ENCODE peak calls at places on chromosomes 2 and 18, in eight cellular contexts. N, F, T, S, H, O, C and V are unnamed samples. For H3K4me1, the result is how much of the 10 kb centered on the place peaks cover.

GRCh38 chr2:179758636-179759035 is 102.8 kb downstream of the ZNF385B start:
- DNase-seq in O (no peak), C (no peak), N (no peak), H (no peak), S (no peak), F (no peak), T (no peak), V (no peak)

GRCh38 chr2:676647-677055 is 555 bp downstream of the TMEM18 start:
- DNase-seq in H (peak), T (peak), O (peak), C (peak), N (peak), F (peak), S (no peak), V (peak)

GRCh38 chr2:37776487-37776886 is 105.0 kb upstream of the CDC42EP3 start:
- DNase-seq in O (peak), T (peak), F (peak), C (peak), S (no peak), H (no peak), N (no peak), V (no peak)

GRCh38 chr18:23515911-23516546 is 12.7 kb downstream of the RMC1 start:
- DNase-seq in T (peak), C (peak), F (peak), H (peak), O (peak), S (peak), N (peak), V (peak)

GRCh38 chr2:209368924-209369323 is 54.9 kb upstream of the MAP2 start:
- DNase-seq in C (peak), S (no peak), F (peak), H (peak), N (peak), T (peak), O (no peak), V (peak)

GRCh38 chr18:48675330-48675761 is 136.5 kb downstream of the CTIF start:
- DNase-seq in O (peak), T (peak), S (peak), H (peak), N (peak), F (peak), C (peak), V (peak)

GRCh38 chr2:156452971-156453370 is 16.8 kb downstream of the GPD2 start:
- DNase-seq in T (no peak), S (no peak), H (no peak), N (no peak), C (no peak), O (no peak), F (peak), V (no peak)

GRCh38 chr2:205806126-205806905 is 124.0 kb downstream of the NRP2 start:
- DNase-seq in C (no peak), T (no peak), H (peak), O (no peak), S (no peak), N (no peak), F (no peak), V (peak)

GRCh38 chr18:63149200-63149587 is 170.4 kb downstream of the BCL2 start:
- DNase-seq in H (no peak), S (no peak), C (no peak), O (no peak), T (no peak), F (no peak), N (no peak), V (no peak)

GRCh38 chr2:120175000-120175581 is 48.1 kb downstream of the TMEM185B start:
- DNase-seq in T (peak), O (peak), H (no peak), N (no peak), C (peak), F (peak), S (peak), V (no peak)

GRCh38 chr18:6401687-6402086 is 13.0 kb downstream of the L3MBTL4 start:
- DNase-seq in H (no peak), O (no peak), F (no peak), T (no peak), S (no peak), N (no peak), C (no peak), V (no peak)

GRCh38 chr2:195687320-195688086 is 30.5 kb downstream of the SLC39A10 start:
- DNase-seq in O (no peak), C (no peak), H (no peak), F (no peak), S (no peak), N (no peak), T (no peak), V (no peak)

GRCh38 chr18:75635096-75635495 is 207.6 kb upstream of the SMIM21 start:
- DNase-seq in S (no peak), T (no peak), H (no peak), F (no peak), C (no peak), O (no peak), N (no peak), V (no peak)

GRCh38 chr2:19059076-19059475 is 299.3 kb downstream of the OSR1 start:
- DNase-seq in S (no peak), O (peak), C (no peak), H (no peak), T (peak), N (no peak), F (no peak), V (no peak)

GRCh38 chr2:118386636-118387302 is 298.5 kb downstream of the INSIG2 start:
- DNase-seq in T (peak), F (peak), C (no peak), S (no peak), H (no peak), O (no peak), N (no peak), V (no peak)

GRCh38 chr2:46477912-46478311 is 1.5 kb upstream of the TMEM247 start:
- DNase-seq in S (no peak), C (no peak), T (no peak), N (no peak), O (no peak), H (no peak), F (no peak), V (no peak)

GRCh38 chr18:398866-399637 is 101.4 kb downstream of the COLEC12 start:
- DNase-seq in C (no peak), F (no peak), S (no peak), N (no peak), H (no peak), O (no peak), T (no peak), V (no peak)

DNA sequence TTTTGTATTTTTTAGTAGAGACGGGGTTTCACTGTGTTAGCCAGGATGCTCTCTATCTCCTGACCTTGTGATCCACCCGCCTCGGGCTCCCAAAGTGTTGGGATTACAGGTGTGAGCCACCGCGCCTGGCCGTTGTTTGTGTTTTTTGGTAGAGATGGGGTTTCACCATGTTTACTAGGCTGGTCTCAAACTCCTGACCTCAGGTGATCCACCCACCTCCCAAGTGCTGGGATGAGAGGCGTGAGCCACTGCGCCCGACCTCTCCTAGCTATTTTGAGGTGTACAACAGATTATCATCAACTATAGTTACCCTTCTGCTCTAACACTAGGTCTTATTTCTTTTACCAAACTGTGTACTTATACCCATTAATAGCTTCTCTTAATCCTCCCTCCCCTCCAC is 28.9 kb upstream of the MRPL33 start:
- DNase-seq in O (no peak), H (no peak), F (no peak), N (no peak), S (no peak), C (no peak), T (no peak), V (no peak)
- H3K4me1 ChIP-seq in O (under half), H (under half), F (under half), N (under half), S (under half), C (under half), T (under half), V (under half)

DNA sequence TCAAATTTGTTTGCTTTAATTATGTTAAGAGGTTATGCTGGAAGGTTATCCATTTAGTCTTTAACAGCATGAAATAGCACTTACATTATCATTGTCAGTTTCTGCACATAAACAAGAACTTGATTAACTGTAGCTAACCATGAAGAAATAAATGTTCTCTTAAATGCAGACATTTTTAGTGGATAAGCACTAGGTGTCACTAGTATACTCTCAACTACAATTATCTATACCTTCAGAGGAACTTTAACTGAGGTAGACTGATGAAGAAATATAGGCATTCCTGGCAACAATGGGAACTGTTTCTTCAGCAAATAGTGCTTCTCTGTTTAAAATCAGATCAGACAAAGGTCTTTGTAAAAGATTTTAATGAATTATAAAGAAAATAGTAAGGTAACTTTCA is 178.8 kb upstream of the CHST9 start:
- DNase-seq in N (no peak), S (no peak), T (no peak), C (no peak), O (no peak), F (peak), H (no peak), V (no peak)
- H3K4me1 ChIP-seq in N (under half), S (under half), T (under half), C (under half), O (under half), F (under half), H (under half), V (under half)

GRCh38 chr2:98773907-98774306 is 43.0 kb upstream of the MGAT4A start:
- DNase-seq in O (peak), S (no peak), N (no peak), C (no peak), T (no peak), H (no peak), F (no peak), V (no peak)
- H3K4me1 ChIP-seq in O (under half), S (under half), N (under half), C (under half), T (under half), H (under half), F (under half), V (under half)

GRCh38 chr18:10053861-10054260 is 140.0 kb downstream of the VAPA start:
- DNase-seq in S (no peak), O (no peak), T (no peak), H (no peak), C (no peak), N (no peak), F (no peak), V (no peak)
- H3K4me1 ChIP-seq in S (under half), O (under half), T (under half), H (half or more), C (half or more), N (under half), F (under half), V (under half)